ENCODE peak calls at places on chromosomes 6 and 20, in five cellular contexts. One of them, this sample, is unnamed.

GRCh38 chr20:32820000-32820697 is 395 bp downstream of the MAPRE1 start:
- DNase-seq in Caki2: peak
- DNase-seq in CD8-positive, alpha-beta T cell: peak
- DNase-seq in NCI-H1105: peak
- DNase-seq in HEK293T: peak
- DNase-seq in this sample: peak

GRCh38 chr20:53387983-53388675 is 205.5 kb downstream of the ZNF217 start:
- DNase-seq in Caki2: no peak
- DNase-seq in CD8-positive, alpha-beta T cell: no peak
- DNase-seq in NCI-H1105: no peak
- DNase-seq in HEK293T: no peak
- DNase-seq in this sample: peak

GRCh38 chr20:38242848-38243449 is 17.6 kb downstream of the KIAA1755 start:
- DNase-seq in Caki2: no peak
- DNase-seq in CD8-positive, alpha-beta T cell: no peak
- DNase-seq in NCI-H1105: no peak
- DNase-seq in HEK293T: peak
- DNase-seq in this sample: no peak

GRCh38 chr6:49743427-49743826 is 761 bp downstream of the CRISP3 start:
- DNase-seq in Caki2: no peak
- DNase-seq in CD8-positive, alpha-beta T cell: no peak
- DNase-seq in NCI-H1105: no peak
- DNase-seq in HEK293T: no peak
- DNase-seq in this sample: no peak

GRCh38 chr6:28399370-28400121 is at the start of gene ZSCAN12:
- DNase-seq in Caki2: peak
- DNase-seq in CD8-positive, alpha-beta T cell: peak
- DNase-seq in NCI-H1105: peak
- DNase-seq in HEK293T: peak
- DNase-seq in this sample: peak

GRCh38 chr6:145044606-145045275 is 690.6 kb downstream of the EPM2A start:
- DNase-seq in Caki2: no peak
- DNase-seq in CD8-positive, alpha-beta T cell: no peak
- DNase-seq in NCI-H1105: no peak
- DNase-seq in HEK293T: no peak
- DNase-seq in this sample: no peak

GRCh38 chr6:157830354-157831017 is 7.4 kb downstream of the SNX9 start:
- DNase-seq in Caki2: no peak
- DNase-seq in CD8-positive, alpha-beta T cell: no peak
- DNase-seq in NCI-H1105: no peak
- DNase-seq in HEK293T: no peak
- DNase-seq in this sample: no peak

GRCh38 chr6:51892339-51892738 is 195.1 kb downstream of the PKHD1 start:
- DNase-seq in Caki2: no peak
- DNase-seq in CD8-positive, alpha-beta T cell: no peak
- DNase-seq in NCI-H1105: no peak
- DNase-seq in HEK293T: no peak
- DNase-seq in this sample: no peak

GRCh38 chr20:22619272-22619671 is 34.9 kb upstream of the FOXA2 start:
- DNase-seq in Caki2: no peak
- DNase-seq in CD8-positive, alpha-beta T cell: no peak
- DNase-seq in NCI-H1105: no peak
- DNase-seq in HEK293T: no peak
- DNase-seq in this sample: no peak

GRCh38 chr6:73169633-73170032 is 55.7 kb downstream of the KHDC1L start:
- DNase-seq in Caki2: no peak
- DNase-seq in CD8-positive, alpha-beta T cell: no peak
- DNase-seq in NCI-H1105: no peak
- DNase-seq in HEK293T: no peak
- DNase-seq in this sample: no peak

GRCh38 chr6:29958916-29959315 is 16.6 kb downstream of the HLA-A start:
- DNase-seq in Caki2: no peak
- DNase-seq in CD8-positive, alpha-beta T cell: no peak
- DNase-seq in NCI-H1105: no peak
- DNase-seq in HEK293T: no peak
- DNase-seq in this sample: no peak

GRCh38 chr20:56554869-56555268 is 21.8 kb downstream of the FAM209B start:
- DNase-seq in Caki2: peak
- DNase-seq in CD8-positive, alpha-beta T cell: no peak
- DNase-seq in NCI-H1105: peak
- DNase-seq in HEK293T: peak
- DNase-seq in this sample: no peak

GRCh38 chr6:8642131-8642530 is 206.8 kb upstream of the SLC35B3 start:
- DNase-seq in Caki2: no peak
- DNase-seq in CD8-positive, alpha-beta T cell: no peak
- DNase-seq in NCI-H1105: no peak
- DNase-seq in HEK293T: no peak
- DNase-seq in this sample: no peak

GRCh38 chr6:14676084-14676483 is 558.5 kb downstream of the CD83 start:
- DNase-seq in Caki2: peak
- DNase-seq in CD8-positive, alpha-beta T cell: no peak
- DNase-seq in NCI-H1105: no peak
- DNase-seq in HEK293T: no peak
- DNase-seq in this sample: no peak

GRCh38 chr6:4664117-4664626 is 112.0 kb upstream of the CDYL start:
- DNase-seq in Caki2: no peak
- DNase-seq in CD8-positive, alpha-beta T cell: no peak
- DNase-seq in NCI-H1105: no peak
- DNase-seq in HEK293T: no peak
- DNase-seq in this sample: no peak

GRCh38 chr20:62648318-62648995 is 6.2 kb downstream of the SLCO4A1 start:
- DNase-seq in Caki2: no peak
- DNase-seq in CD8-positive, alpha-beta T cell: no peak
- DNase-seq in NCI-H1105: no peak
- DNase-seq in HEK293T: no peak
- DNase-seq in this sample: no peak

GRCh38 chr6:105111093-105111492 is 68.7 kb downstream of the POPDC3 start:
- DNase-seq in Caki2: no peak
- DNase-seq in CD8-positive, alpha-beta T cell: no peak
- DNase-seq in NCI-H1105: no peak
- DNase-seq in HEK293T: no peak
- DNase-seq in this sample: no peak

GRCh38 chr6:39128106-39128505 is 13.1 kb upstream of the SAYSD1 start:
- DNase-seq in Caki2: no peak
- DNase-seq in CD8-positive, alpha-beta T cell: no peak
- DNase-seq in NCI-H1105: no peak
- DNase-seq in HEK293T: no peak
- DNase-seq in this sample: no peak

GRCh38 chr6:135085700-135086413 is 31.2 kb upstream of the HBS1L start:
- DNase-seq in Caki2: no peak
- DNase-seq in CD8-positive, alpha-beta T cell: no peak
- DNase-seq in NCI-H1105: no peak
- DNase-seq in HEK293T: no peak
- DNase-seq in this sample: no peak

GRCh38 chr6:33156561-33156960 is 35.7 kb downstream of the COL11A2 start:
- DNase-seq in Caki2: no peak
- DNase-seq in CD8-positive, alpha-beta T cell: no peak
- DNase-seq in NCI-H1105: no peak
- DNase-seq in HEK293T: no peak
- DNase-seq in this sample: no peak

GRCh38 chr6:90186637-90187361 is 109.8 kb downstream of the BACH2 start:
- DNase-seq in Caki2: no peak
- DNase-seq in CD8-positive, alpha-beta T cell: no peak
- DNase-seq in NCI-H1105: no peak
- DNase-seq in HEK293T: no peak
- DNase-seq in this sample: no peak

GRCh38 chr20:15976047-15976731 is 597.1 kb downstream of the KIF16B start:
- DNase-seq in Caki2: no peak
- DNase-seq in CD8-positive, alpha-beta T cell: no peak
- DNase-seq in NCI-H1105: no peak
- DNase-seq in HEK293T: no peak
- DNase-seq in this sample: no peak

GRCh38 chr20:32516985-32517873 is 67.9 kb downstream of the NOL4L start:
- DNase-seq in Caki2: no peak
- DNase-seq in CD8-positive, alpha-beta T cell: no peak
- DNase-seq in NCI-H1105: no peak
- DNase-seq in HEK293T: no peak
- DNase-seq in this sample: no peak

GRCh38 chr20:59455392-59456341 is 148.7 kb upstream of the PHACTR3 start:
- DNase-seq in Caki2: peak
- DNase-seq in CD8-positive, alpha-beta T cell: no peak
- DNase-seq in NCI-H1105: peak
- DNase-seq in HEK293T: peak
- DNase-seq in this sample: no peak

GRCh38 chr6:15522427-15522826 is 140.4 kb downstream of the DTNBP1 start:
- DNase-seq in Caki2: no peak
- DNase-seq in CD8-positive, alpha-beta T cell: no peak
- DNase-seq in NCI-H1105: no peak
- DNase-seq in HEK293T: no peak
- DNase-seq in this sample: no peak

GRCh38 chr6:136607204-136607931 is 57.1 kb upstream of the MAP7 start:
- DNase-seq in Caki2: no peak
- DNase-seq in CD8-positive, alpha-beta T cell: no peak
- DNase-seq in NCI-H1105: peak
- DNase-seq in HEK293T: no peak
- DNase-seq in this sample: no peak